ENCODE peak calls at places on chromosome 7, in five cellular contexts. One of them, this sample, is unnamed.
A peak's percentile ranks its signal among the peaks of the same experiment; 100 is the strongest.

GRCh38 chr7:45580053-45580872 is 6.1 kb downstream of the ADCY1 start:
- DNase-seq in RCC 7860: no peak
- DNase-seq in skeletal muscle cell: no peak
- DNase-seq in hippocampal formation: no peak
- DNase-seq in activated gamma-delta T cell treated with Interleukin-2 at 50 U/mL for 16 hours: no peak
- DNase-seq in this sample: no peak

GRCh38 chr7:116950889-116951351 is 2.4 kb upstream of the ST7 start:
- DNase-seq in skeletal muscle cell: no peak
- DNase-seq in activated gamma-delta T cell treated with Interleukin-2 at 50 U/mL for 16 hours: no peak
- DNase-seq in RCC 7860: no peak
- DNase-seq in hippocampal formation: no peak
- DNase-seq in this sample: no peak

GRCh38 chr7:38057829-38058228 is 120.2 kb upstream of the STARD3NL start:
- DNase-seq in hippocampal formation: no peak
- DNase-seq in RCC 7860: no peak
- DNase-seq in skeletal muscle cell: no peak
- DNase-seq in activated gamma-delta T cell treated with Interleukin-2 at 50 U/mL for 16 hours: no peak
- DNase-seq in this sample: no peak

GRCh38 chr7:3301831-3302618 is 973 bp downstream of the SDK1 start:
- DNase-seq in RCC 7860: no peak
- DNase-seq in activated gamma-delta T cell treated with Interleukin-2 at 50 U/mL for 16 hours: peak; percentile 5
- DNase-seq in skeletal muscle cell: no peak
- DNase-seq in hippocampal formation: no peak
- DNase-seq in this sample: no peak

GRCh38 chr7:2735744-2736143 is 47.7 kb downstream of the AMZ1 start:
- DNase-seq in RCC 7860: no peak
- DNase-seq in activated gamma-delta T cell treated with Interleukin-2 at 50 U/mL for 16 hours: no peak
- DNase-seq in hippocampal formation: no peak
- DNase-seq in skeletal muscle cell: no peak
- DNase-seq in this sample: no peak

GRCh38 chr7:90266808-90267207 is 21.8 kb downstream of the CFAP69 start:
- DNase-seq in hippocampal formation: no peak
- DNase-seq in skeletal muscle cell: peak; percentile 65
- DNase-seq in activated gamma-delta T cell treated with Interleukin-2 at 50 U/mL for 16 hours: no peak
- DNase-seq in RCC 7860: no peak
- DNase-seq in this sample: peak; percentile 39

GRCh38 chr7:142632291-142633134 is 116.8 kb upstream of the PRSS1 start:
- DNase-seq in skeletal muscle cell: peak; percentile 23
- DNase-seq in hippocampal formation: no peak
- DNase-seq in RCC 7860: peak; percentile 54
- DNase-seq in activated gamma-delta T cell treated with Interleukin-2 at 50 U/mL for 16 hours: peak; percentile 62
- DNase-seq in this sample: no peak

GRCh38 chr7:46559194-46559576 is 638.1 kb upstream of the IGFBP3 start:
- DNase-seq in RCC 7860: peak; percentile 74
- DNase-seq in skeletal muscle cell: peak; percentile 86
- DNase-seq in hippocampal formation: no peak
- DNase-seq in activated gamma-delta T cell treated with Interleukin-2 at 50 U/mL for 16 hours: no peak
- DNase-seq in this sample: peak; percentile 44

GRCh38 chr7:132158841-132159240 is 417.4 kb downstream of the PLXNA4 start:
- DNase-seq in hippocampal formation: no peak
- DNase-seq in skeletal muscle cell: no peak
- DNase-seq in activated gamma-delta T cell treated with Interleukin-2 at 50 U/mL for 16 hours: no peak
- DNase-seq in RCC 7860: no peak
- DNase-seq in this sample: no peak

GRCh38 chr7:104656467-104656866 is 328.1 kb downstream of the LHFPL3 start:
- DNase-seq in RCC 7860: no peak
- DNase-seq in skeletal muscle cell: no peak
- DNase-seq in activated gamma-delta T cell treated with Interleukin-2 at 50 U/mL for 16 hours: no peak
- DNase-seq in hippocampal formation: no peak
- DNase-seq in this sample: no peak